ENCODE peak calls at places on chromosome 2, in eight cellular contexts. Z, B, D, F, A, G, N and R are unnamed samples. For H3K27me3 and H3K4me1, the result is how much of the 10 kb centered on the place peaks cover.

GRCh38 chr2:241092677-241093076 is 9.4 kb downstream of the MTERF4 start:
- DNase-seq in D (no peak), F (no peak), A (no peak), B (no peak), Z (no peak), G (no peak), N (no peak), R (no peak)

GRCh38 chr2:101150306-101151140 is 659 bp downstream of the TBC1D8 start:
- DNase-seq in G (peak), Z (peak), D (peak), B (peak), F (peak), A (peak), N (peak), R (peak)

GRCh38 chr2:177538323-177538722 is 145.8 kb downstream of the AGPS start:
- DNase-seq in N (no peak), B (no peak), Z (no peak), A (no peak), F (no peak), D (no peak), G (no peak), R (no peak)

GRCh38 chr2:229610359-229610758 is 104.0 kb downstream of the DNER start:
- DNase-seq in Z (no peak), D (no peak), F (no peak), A (no peak), G (no peak), N (no peak), B (no peak), R (no peak)

GRCh38 chr2:230877131-230877736 is 12.5 kb downstream of the ITM2C start:
- DNase-seq in B (no peak), Z (no peak), G (no peak), A (no peak), F (no peak), N (no peak), D (peak), R (peak)

GRCh38 chr2:171347158-171347557 is 86.6 kb downstream of the METTL8 start:
- DNase-seq in N (no peak), G (no peak), A (no peak), D (no peak), F (no peak), Z (no peak), B (no peak), R (no peak)

GRCh38 chr2:43462866-43463641 is 132.8 kb downstream of the THADA start:
- DNase-seq in B (no peak), G (peak), N (no peak), F (peak), Z (no peak), A (no peak), D (no peak), R (no peak)

GRCh38 chr2:14420851-14421250 is 211.7 kb upstream of the LRATD1 start:
- DNase-seq in D (no peak), F (no peak), G (no peak), Z (no peak), A (no peak), B (no peak), N (no peak), R (no peak)

GRCh38 chr2:128326296-128326790 is 7.7 kb upstream of the HS6ST1 start:
- DNase-seq in F (no peak), A (no peak), G (no peak), N (no peak), B (no peak), D (no peak), Z (no peak), R (no peak)

GRCh38 chr2:226756131-226756530 is 43.5 kb downstream of the IRS1 start:
- DNase-seq in D (no peak), N (no peak), F (peak), B (peak), G (no peak), A (no peak), Z (no peak), R (no peak)

GRCh38 chr2:226687641-226688253 is 111.9 kb downstream of the IRS1 start:
- DNase-seq in B (no peak), Z (no peak), D (no peak), G (no peak), F (no peak), N (no peak), A (no peak), R (no peak)

GRCh38 chr2:223415071-223415470 is 187.1 kb downstream of the SCG2 start:
- DNase-seq in N (no peak), B (no peak), G (no peak), A (no peak), Z (no peak), D (no peak), F (no peak), R (no peak)

GRCh38 chr2:222034058-222034457 is 264.7 kb downstream of the PAX3 start:
- DNase-seq in Z (no peak), A (peak), B (no peak), G (no peak), F (no peak), D (peak), N (no peak), R (no peak)

GRCh38 chr2:234550511-234551107 is 53.7 kb upstream of the ARL4C start:
- DNase-seq in N (peak), B (peak), A (peak), D (peak), F (peak), G (peak), Z (peak), R (peak)

GRCh38 chr2:207819021-207819687 is 49.4 kb upstream of the FZD5 start:
- DNase-seq in G (no peak), D (no peak), F (no peak), A (no peak), B (no peak), N (no peak), Z (no peak), R (no peak)

GRCh38 chr2:196987654-196988364 is 61.3 kb upstream of the PGAP1 start:
- DNase-seq in G (no peak), Z (no peak), A (no peak), F (peak), B (peak), D (no peak), N (no peak), R (no peak)

GRCh38 chr2:70826696-70827330 is 6.4 kb upstream of the CLEC4F start:
- DNase-seq in N (no peak), D (no peak), A (no peak), Z (no peak), B (no peak), G (no peak), F (no peak), R (no peak)

GRCh38 chr2:100522430-100522829 is 40.4 kb upstream of the PDCL3 start:
- DNase-seq in F (peak), N (no peak), G (no peak), A (no peak), Z (no peak), D (no peak), B (no peak), R (no peak)

GRCh38 chr2:108288534-108289106 is at the start of gene SULT1C2:
- DNase-seq in N (no peak), B (peak), G (peak), F (peak), A (peak), D (no peak), Z (no peak), R (peak)

GRCh38 chr2:232376713-232377112 is 1.8 kb upstream of the ALPP start:
- DNase-seq in G (no peak), A (no peak), B (no peak), Z (peak), N (no peak), F (peak), D (no peak), R (no peak)

GRCh38 chr2:224555823-224556366 is 29.3 kb downstream of the CUL3 start:
- DNase-seq in Z (no peak), N (no peak), G (no peak), A (no peak), D (no peak), F (no peak), B (no peak), R (no peak)

GRCh38 chr2:204072443-204073324 is 136.1 kb downstream of the ICOS start:
- DNase-seq in Z (no peak), G (peak), N (no peak), A (no peak), D (peak), B (peak), F (peak), R (peak)

GRCh38 chr2:129812071-129812470 is 167.4 kb upstream of the RAB6C start:
- DNase-seq in B (no peak), F (peak), Z (no peak), D (peak), G (no peak), N (no peak), A (peak), R (peak)

GRCh38 chr2:18077724-18078123 is 199.3 kb downstream of the KCNS3 start:
- DNase-seq in D (no peak), N (no peak), G (no peak), B (no peak), A (no peak), F (no peak), Z (no peak), R (no peak)

GRCh38 chr2:134433469-134433868 is 179.6 kb downstream of the MGAT5 start:
- DNase-seq in G (no peak), D (no peak), B (no peak), F (peak), N (no peak), A (no peak), Z (no peak), R (no peak)

GRCh38 chr2:235024191-235024611 is 72.4 kb downstream of the SH3BP4 start:
- DNase-seq in B (peak), N (no peak), D (no peak), A (no peak), F (no peak), Z (no peak), G (no peak), R (no peak)

GRCh38 chr2:85804026-85804425 is 50.2 kb downstream of the ATOH8 start:
- DNase-seq in G (no peak), B (no peak), F (no peak), D (no peak), Z (no peak), A (no peak), N (no peak), R (no peak)

GRCh38 chr2:74226648-74227213 is 28.3 kb downstream of the MTHFD2 start:
- DNase-seq in G (no peak), N (peak), Z (peak), B (no peak), D (no peak), A (no peak), F (no peak), R (peak)

GRCh38 chr2:32446362-32446761 is 89.5 kb downstream of the BIRC6 start:
- DNase-seq in D (no peak), Z (no peak), A (no peak), F (no peak), N (no peak), G (no peak), B (no peak), R (no peak)

GRCh38 chr2:236977999-236978398 is 107.7 kb upstream of the COPS8 start:
- DNase-seq in G (no peak), D (no peak), N (no peak), Z (no peak), A (no peak), F (no peak), B (no peak), R (no peak)

GRCh38 chr2:182866461-182867369 is at the start of gene FRZB:
- DNase-seq in A (peak), N (peak), D (peak), Z (peak), G (no peak), B (peak), F (peak), R (peak)

GRCh38 chr2:167908786-167909185 is 338.6 kb downstream of the STK39 start:
- DNase-seq in Z (no peak), B (no peak), G (no peak), N (no peak), A (no peak), F (no peak), D (no peak), R (no peak)

GRCh38 chr2:154554046-154554445 is 144.4 kb upstream of the KCNJ3 start:
- DNase-seq in B (no peak), A (no peak), D (no peak), G (no peak), F (no peak), N (no peak), Z (no peak), R (no peak)

GRCh38 chr2:211114826-211115450 is 558.5 kb downstream of the CPS1 start:
- DNase-seq in Z (no peak), A (no peak), D (no peak), N (no peak), G (no peak), B (no peak), F (no peak), R (no peak)

GRCh38 chr2:189548686-189549439 is 31.7 kb downstream of the SLC40A1 start:
- DNase-seq in F (no peak), A (no peak), G (no peak), N (no peak), Z (no peak), D (no peak), B (no peak), R (no peak)
- H3K27me3 ChIP-seq in F (under half), A (under half), G (under half), N (under half), Z (under half), D (under half), B (under half), R (under half)

GRCh38 chr2:120312076-120312475 is 33.9 kb upstream of the INHBB start:
- DNase-seq in G (no peak), B (no peak), D (no peak), N (no peak), Z (no peak), A (no peak), F (no peak), R (no peak)
- H3K4me3 ChIP-seq in G (no peak), B (no peak), D (no peak), N (no peak), Z (no peak), A (no peak), F (no peak), R (no peak)

GRCh38 chr2:150646746-150647145 is 159.3 kb upstream of the RND3 start:
- DNase-seq in D (no peak), G (no peak), B (no peak), Z (no peak), A (no peak), N (no peak), F (no peak), R (no peak)

GRCh38 chr2:150647943-150648342 is 160.5 kb upstream of the RND3 start:
- DNase-seq in F (no peak), D (no peak), Z (no peak), N (no peak), A (no peak), B (no peak), G (no peak), R (no peak)

GRCh38 chr2:150643106-150643730 is 155.8 kb upstream of the RND3 start:
- DNase-seq in A (no peak), D (no peak), F (no peak), Z (no peak), N (no peak), B (no peak), G (no peak), R (no peak)

GRCh38 chr2:150639917-150640538 is 152.6 kb upstream of the RND3 start:
- DNase-seq in A (no peak), F (no peak), B (no peak), Z (no peak), G (no peak), D (no peak), N (no peak), R (no peak)

DNA sequence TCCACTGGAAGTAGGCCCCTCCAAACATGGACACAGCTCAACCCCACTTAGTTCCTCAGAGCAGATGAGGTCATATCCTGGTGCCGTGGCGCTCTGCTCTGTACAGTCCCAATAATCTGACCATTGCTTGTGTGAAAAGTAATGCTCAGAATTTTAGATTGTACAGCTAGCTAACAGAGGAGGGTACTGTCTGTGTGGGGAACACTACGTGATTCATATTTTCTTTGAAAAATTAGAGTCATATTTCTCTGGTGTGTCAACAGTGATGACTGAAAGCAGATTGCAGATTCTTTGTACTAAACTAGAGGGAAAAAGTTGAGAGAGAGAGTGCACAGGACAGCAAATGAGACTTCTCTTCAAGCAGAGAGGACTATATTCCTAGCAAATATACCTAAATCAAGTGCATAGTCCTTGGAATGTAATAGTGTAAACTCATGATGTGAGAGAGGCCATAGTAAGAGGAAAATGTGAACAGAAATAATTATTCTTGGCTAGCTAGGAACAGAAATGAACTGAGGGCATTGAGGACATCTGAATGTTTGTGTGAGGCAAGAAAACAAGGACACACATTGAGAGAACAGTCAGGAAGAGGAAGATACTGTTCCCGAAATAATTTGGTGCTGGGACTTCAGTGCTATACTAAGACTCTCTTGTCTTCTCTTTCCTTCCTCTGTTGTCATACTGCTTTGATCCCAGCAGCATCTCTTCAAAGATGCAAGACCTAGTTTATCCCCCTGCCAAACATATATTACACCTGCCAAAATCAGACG is 157.0 kb upstream of the RND3 start:
- DNase-seq in Z (no peak), D (no peak), F (peak), N (no peak), A (no peak), G (no peak), B (no peak), R (peak)
- H3K4me1 ChIP-seq in Z (under half), D (under half), F (under half), N (under half), A (under half), G (under half), B (under half), R (under half)

GRCh38 chr2:3160751-3161330 is 216.8 kb downstream of the EIPR1 start:
- DNase-seq in G (no peak), D (no peak), F (no peak), B (no peak), Z (no peak), N (no peak), A (no peak), R (no peak)
- H3K27me3 ChIP-seq in G (under half), D (under half), F (under half), B (under half), Z (under half), N (under half), A (under half), R (under half)

GRCh38 chr2:157830696-157831570 is 45.2 kb downstream of the ACVR1 start:
- DNase-seq in A (no peak), N (no peak), Z (no peak), G (no peak), D (no peak), F (peak), B (no peak), R (no peak)
- H3K4me3 ChIP-seq in A (no peak), N (no peak), Z (no peak), G (no peak), D (no peak), F (no peak), B (no peak), R (no peak)

DNA sequence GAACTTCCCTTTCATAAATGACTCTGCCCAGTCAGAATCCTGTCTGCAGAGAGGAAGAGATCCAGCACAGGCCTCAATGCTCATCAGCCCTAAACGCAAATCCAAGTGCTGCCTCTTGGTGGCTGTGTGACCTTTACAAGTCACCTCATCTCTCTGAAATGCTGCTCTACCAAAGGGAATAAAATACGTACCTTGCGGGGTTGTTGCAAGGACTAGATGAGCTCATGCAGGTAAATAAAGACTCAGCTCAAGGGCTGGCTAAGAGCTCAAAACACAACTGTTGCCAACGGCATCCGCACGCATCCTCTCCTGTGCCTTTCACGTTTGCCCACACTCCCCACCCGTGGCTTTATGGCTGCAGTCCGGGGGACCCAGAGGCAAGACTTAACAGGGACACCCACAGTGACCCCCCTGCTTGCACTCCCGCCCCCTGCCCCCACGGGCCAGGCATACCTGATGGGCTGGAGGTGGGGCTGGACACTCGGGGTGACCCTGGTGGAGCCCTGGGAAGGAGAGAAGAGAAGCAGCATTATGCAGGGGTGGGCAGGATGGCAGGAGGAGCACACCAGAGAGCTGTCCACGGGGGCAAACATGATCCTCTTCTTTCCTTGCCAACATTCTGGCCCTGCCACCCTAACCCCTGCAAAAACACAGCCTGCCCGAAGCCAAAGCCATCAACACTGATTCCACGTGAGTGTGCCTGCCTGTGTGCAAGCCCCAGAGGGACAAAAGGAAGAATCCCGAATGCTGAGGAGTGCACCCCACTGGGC is 102.6 kb downstream of the TNS1 start:
- DNase-seq in N (no peak), A (no peak), F (peak), D (no peak), B (peak), Z (no peak), G (peak), R (peak)
- H3K4me1 ChIP-seq in N (half or more), A (half or more), F (under half), D (half or more), B (under half), Z (half or more), G (half or more), R (half or more)

GRCh38 chr2:146124741-146125140 is 1604.8 kb upstream of the ZEB2 start:
- DNase-seq in G (no peak), F (peak), B (peak), N (no peak), Z (no peak), D (no peak), A (no peak), R (no peak)
- H3K27me3 ChIP-seq in G (under half), F (under half), B (under half), N (under half), Z (under half), D (under half), A (under half), R (under half)

DNA sequence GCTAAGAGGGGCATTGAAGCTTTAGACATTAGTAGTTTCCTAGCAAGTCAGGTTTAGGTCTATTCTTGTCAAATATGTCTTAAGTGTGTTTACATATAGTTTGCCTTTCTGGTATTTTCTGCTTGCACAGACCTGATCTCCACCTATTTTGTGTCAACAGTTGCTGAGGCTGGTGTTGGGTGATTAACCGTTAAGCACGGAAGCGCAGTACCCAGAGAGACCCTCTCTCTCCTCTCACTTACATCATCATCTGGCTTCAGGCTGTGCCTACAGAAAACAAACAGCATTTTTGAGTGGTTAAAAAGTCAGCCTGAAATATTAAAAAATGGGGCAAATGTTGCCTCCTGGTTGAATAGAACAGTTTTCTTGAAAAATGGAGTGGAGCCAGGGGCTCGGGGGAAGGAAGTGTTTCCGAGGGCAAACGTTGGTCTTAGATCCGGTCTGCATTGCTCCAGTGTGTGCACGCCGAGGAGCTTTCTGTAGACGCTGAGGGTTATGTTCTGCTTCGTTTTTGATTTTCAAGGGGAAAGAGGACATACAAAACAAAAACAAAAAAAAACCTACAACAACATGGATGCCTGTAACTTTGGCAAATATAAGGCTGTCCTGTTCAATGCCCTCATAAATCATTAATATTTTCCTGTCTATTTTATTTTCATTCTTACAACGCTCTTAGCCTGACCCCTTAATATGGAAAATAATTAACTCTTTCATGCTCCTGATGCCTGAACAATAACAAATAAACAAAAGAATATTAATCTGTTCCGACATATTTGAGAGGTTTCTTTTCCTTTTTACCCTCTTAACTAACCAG is 120.8 kb downstream of the MEIS1 start:
- DNase-seq in D (no peak), G (no peak), B (no peak), F (no peak), Z (no peak), N (peak), A (no peak), R (peak)
- H3K4me3 ChIP-seq in D (peak), G (no peak), B (no peak), F (no peak), Z (peak), N (peak), A (peak), R (peak)